ENCODE peak calls at places on chromosomes 11 and 22, in eight cellular contexts. One of them, this sample, is unnamed.

GRCh38 chr22:49712195-49712791 is 115.4 kb downstream of the BRD1 start:
- DNase-seq in GM20000: no peak
- DNase-seq in Caco-2: no peak
- DNase-seq in right lobe of liver: no peak
- DNase-seq in RWPE1: peak
- DNase-seq in neural crest cell: peak
- DNase-seq in colonic mucosa: no peak
- DNase-seq in choroid plexus epithelial cell: no peak
- DNase-seq in this sample: no peak

GRCh38 chr11:27204527-27204926 is 158.5 kb downstream of the CCDC34 start:
- DNase-seq in neural crest cell: no peak
- DNase-seq in Caco-2: no peak
- DNase-seq in RWPE1: no peak
- DNase-seq in GM20000: no peak
- DNase-seq in colonic mucosa: peak
- DNase-seq in right lobe of liver: no peak
- DNase-seq in choroid plexus epithelial cell: peak
- DNase-seq in this sample: no peak

GRCh38 chr22:30047364-30047738 is 32.9 kb upstream of the HORMAD2 start:
- DNase-seq in GM20000: peak
- DNase-seq in right lobe of liver: no peak
- DNase-seq in neural crest cell: no peak
- DNase-seq in RWPE1: no peak
- DNase-seq in choroid plexus epithelial cell: peak
- DNase-seq in colonic mucosa: no peak
- DNase-seq in Caco-2: no peak
- DNase-seq in this sample: no peak

GRCh38 chr11:70278994-70279393 is 8.5 kb downstream of the PPFIA1 start:
- DNase-seq in colonic mucosa: no peak
- DNase-seq in Caco-2: no peak
- DNase-seq in neural crest cell: no peak
- DNase-seq in choroid plexus epithelial cell: no peak
- DNase-seq in GM20000: no peak
- DNase-seq in right lobe of liver: no peak
- DNase-seq in RWPE1: no peak
- DNase-seq in this sample: no peak

GRCh38 chr22:38674888-38675287 is 6.9 kb upstream of the TOMM22 start:
- DNase-seq in Caco-2: no peak
- DNase-seq in right lobe of liver: peak
- DNase-seq in colonic mucosa: no peak
- DNase-seq in RWPE1: no peak
- DNase-seq in GM20000: no peak
- DNase-seq in choroid plexus epithelial cell: no peak
- DNase-seq in neural crest cell: no peak
- DNase-seq in this sample: no peak

GRCh38 chr11:79439430-79439892 is 1.4 kb downstream of the TENM4 start:
- DNase-seq in colonic mucosa: peak
- DNase-seq in Caco-2: no peak
- DNase-seq in neural crest cell: no peak
- DNase-seq in right lobe of liver: no peak
- DNase-seq in choroid plexus epithelial cell: peak
- DNase-seq in RWPE1: peak
- DNase-seq in GM20000: peak
- DNase-seq in this sample: no peak

GRCh38 chr11:8766043-8766992 is 83.7 kb downstream of the RPL27A start:
- DNase-seq in choroid plexus epithelial cell: no peak
- DNase-seq in colonic mucosa: no peak
- DNase-seq in neural crest cell: peak
- DNase-seq in Caco-2: no peak
- DNase-seq in GM20000: no peak
- DNase-seq in RWPE1: no peak
- DNase-seq in right lobe of liver: no peak
- DNase-seq in this sample: no peak

GRCh38 chr11:80505771-80506170 is 1064.9 kb upstream of the TENM4 start:
- DNase-seq in RWPE1: no peak
- DNase-seq in GM20000: no peak
- DNase-seq in right lobe of liver: no peak
- DNase-seq in Caco-2: no peak
- DNase-seq in colonic mucosa: no peak
- DNase-seq in choroid plexus epithelial cell: no peak
- DNase-seq in neural crest cell: no peak
- DNase-seq in this sample: no peak

GRCh38 chr11:119578466-119579220 is 150.4 kb downstream of the NECTIN1 start:
- DNase-seq in choroid plexus epithelial cell: no peak
- DNase-seq in Caco-2: peak
- DNase-seq in right lobe of liver: no peak
- DNase-seq in neural crest cell: no peak
- DNase-seq in RWPE1: no peak
- DNase-seq in colonic mucosa: no peak
- DNase-seq in GM20000: no peak
- DNase-seq in this sample: no peak

GRCh38 chr22:46179748-46180147 is 29.4 kb downstream of the PPARA start:
- DNase-seq in neural crest cell: no peak
- DNase-seq in right lobe of liver: no peak
- DNase-seq in choroid plexus epithelial cell: no peak
- DNase-seq in GM20000: no peak
- DNase-seq in colonic mucosa: no peak
- DNase-seq in Caco-2: no peak
- DNase-seq in RWPE1: no peak
- DNase-seq in this sample: no peak

GRCh38 chr22:23704829-23705228 is 14.0 kb downstream of the RGL4 start:
- DNase-seq in Caco-2: no peak
- DNase-seq in RWPE1: no peak
- DNase-seq in right lobe of liver: no peak
- DNase-seq in neural crest cell: no peak
- DNase-seq in choroid plexus epithelial cell: no peak
- DNase-seq in GM20000: no peak
- DNase-seq in colonic mucosa: no peak
- DNase-seq in this sample: no peak

GRCh38 chr22:50260801-50261614 is 475 bp downstream of the MAPK12 start:
- DNase-seq in RWPE1: no peak
- DNase-seq in choroid plexus epithelial cell: peak
- DNase-seq in Caco-2: no peak
- DNase-seq in colonic mucosa: no peak
- DNase-seq in GM20000: peak
- DNase-seq in neural crest cell: no peak
- DNase-seq in right lobe of liver: no peak
- DNase-seq in this sample: no peak

GRCh38 chr11:7511405-7511804 is 2.4 kb upstream of the PPFIBP2 start:
- DNase-seq in RWPE1: no peak
- DNase-seq in colonic mucosa: peak
- DNase-seq in neural crest cell: no peak
- DNase-seq in choroid plexus epithelial cell: no peak
- DNase-seq in Caco-2: no peak
- DNase-seq in GM20000: no peak
- DNase-seq in right lobe of liver: peak
- DNase-seq in this sample: no peak

GRCh38 chr11:65981101-65981740 is 19.7 kb downstream of the SART1 start:
- DNase-seq in GM20000: no peak
- DNase-seq in RWPE1: no peak
- DNase-seq in Caco-2: no peak
- DNase-seq in right lobe of liver: no peak
- DNase-seq in choroid plexus epithelial cell: no peak
- DNase-seq in colonic mucosa: no peak
- DNase-seq in neural crest cell: no peak
- DNase-seq in this sample: no peak

GRCh38 chr11:119793335-119793984 is 64.5 kb upstream of the NECTIN1 start:
- DNase-seq in neural crest cell: no peak
- DNase-seq in choroid plexus epithelial cell: peak
- DNase-seq in colonic mucosa: no peak
- DNase-seq in RWPE1: no peak
- DNase-seq in right lobe of liver: no peak
- DNase-seq in GM20000: no peak
- DNase-seq in Caco-2: no peak
- DNase-seq in this sample: no peak

GRCh38 chr11:68471360-68472340 is 11.1 kb downstream of the PPP6R3 start:
- DNase-seq in GM20000: peak
- DNase-seq in choroid plexus epithelial cell: peak
- DNase-seq in Caco-2: no peak
- DNase-seq in right lobe of liver: no peak
- DNase-seq in neural crest cell: no peak
- DNase-seq in RWPE1: no peak
- DNase-seq in colonic mucosa: no peak
- DNase-seq in this sample: no peak

GRCh38 chr22:37033605-37034430 is 14.3 kb downstream of the MPST start:
- DNase-seq in neural crest cell: no peak
- DNase-seq in choroid plexus epithelial cell: no peak
- DNase-seq in colonic mucosa: peak
- DNase-seq in Caco-2: peak
- DNase-seq in GM20000: no peak
- DNase-seq in RWPE1: no peak
- DNase-seq in right lobe of liver: peak
- DNase-seq in this sample: no peak

GRCh38 chr22:37032134-37032534 is 12.6 kb downstream of the MPST start:
- DNase-seq in choroid plexus epithelial cell: peak
- DNase-seq in right lobe of liver: no peak
- DNase-seq in RWPE1: no peak
- DNase-seq in neural crest cell: no peak
- DNase-seq in Caco-2: no peak
- DNase-seq in GM20000: no peak
- DNase-seq in colonic mucosa: no peak
- DNase-seq in this sample: no peak

GRCh38 chr22:37028692-37029674 is 9.4 kb downstream of the MPST start:
- DNase-seq in RWPE1: no peak
- DNase-seq in right lobe of liver: no peak
- DNase-seq in choroid plexus epithelial cell: no peak
- DNase-seq in GM20000: no peak
- DNase-seq in neural crest cell: no peak
- DNase-seq in colonic mucosa: no peak
- DNase-seq in Caco-2: no peak
- DNase-seq in this sample: no peak

GRCh38 chr22:37032535-37033460 is 13.3 kb downstream of the MPST start:
- DNase-seq in choroid plexus epithelial cell: peak
- DNase-seq in colonic mucosa: peak
- DNase-seq in GM20000: no peak
- DNase-seq in RWPE1: peak
- DNase-seq in neural crest cell: no peak
- DNase-seq in right lobe of liver: peak
- DNase-seq in Caco-2: peak
- DNase-seq in this sample: no peak

DNA sequence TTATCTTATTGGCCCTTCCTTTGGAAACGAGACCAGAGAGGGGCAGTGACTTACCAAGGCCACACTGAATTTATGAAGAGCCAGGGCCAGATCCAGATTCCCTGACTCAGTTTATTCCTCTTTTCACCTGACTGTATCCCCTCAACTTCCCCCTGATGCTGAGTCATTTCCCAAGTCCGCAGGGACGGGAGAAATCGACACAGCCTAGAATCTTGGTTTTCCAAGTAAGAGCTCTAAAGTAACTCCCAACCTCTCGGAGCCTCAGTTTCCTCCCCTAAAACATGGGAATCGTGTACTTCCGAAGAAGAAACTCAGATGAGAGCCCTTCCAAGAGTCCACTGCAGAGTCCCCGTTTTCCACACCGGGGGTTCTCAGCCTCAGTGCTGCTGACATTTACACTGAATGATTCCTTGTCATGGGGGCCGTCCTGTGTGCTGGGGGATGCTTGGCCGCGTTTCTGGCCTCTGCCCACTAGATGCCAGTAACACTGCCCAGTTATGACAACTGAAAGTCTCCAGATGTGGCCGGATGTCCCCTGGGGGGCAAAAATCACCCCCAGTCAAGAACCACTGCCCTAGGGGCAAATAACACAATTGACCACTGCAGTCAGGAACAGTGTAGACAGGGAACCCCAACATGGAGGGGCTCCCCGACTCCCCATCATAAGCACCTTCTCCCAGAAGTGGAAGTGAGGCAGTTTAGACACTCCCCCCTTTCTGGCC is 11.2 kb downstream of the MPST start:
- DNase-seq in GM20000: no peak
- DNase-seq in neural crest cell: no peak
- DNase-seq in choroid plexus epithelial cell: no peak
- DNase-seq in colonic mucosa: no peak
- DNase-seq in RWPE1: no peak
- DNase-seq in right lobe of liver: no peak
- DNase-seq in Caco-2: no peak
- DNase-seq in this sample: no peak
- TF ChIP-seq CTCF in GM20000: no peak
- TF ChIP-seq CTCF in neural crest cell: no peak
- TF ChIP-seq CTCF in choroid plexus epithelial cell: no peak
- TF ChIP-seq CTCF in colonic mucosa: no peak
- TF ChIP-seq CTCF in RWPE1: no peak
- TF ChIP-seq CTCF in right lobe of liver: no peak
- TF ChIP-seq CTCF in Caco-2: no peak
- TF ChIP-seq CTCF in this sample: no peak

DNA sequence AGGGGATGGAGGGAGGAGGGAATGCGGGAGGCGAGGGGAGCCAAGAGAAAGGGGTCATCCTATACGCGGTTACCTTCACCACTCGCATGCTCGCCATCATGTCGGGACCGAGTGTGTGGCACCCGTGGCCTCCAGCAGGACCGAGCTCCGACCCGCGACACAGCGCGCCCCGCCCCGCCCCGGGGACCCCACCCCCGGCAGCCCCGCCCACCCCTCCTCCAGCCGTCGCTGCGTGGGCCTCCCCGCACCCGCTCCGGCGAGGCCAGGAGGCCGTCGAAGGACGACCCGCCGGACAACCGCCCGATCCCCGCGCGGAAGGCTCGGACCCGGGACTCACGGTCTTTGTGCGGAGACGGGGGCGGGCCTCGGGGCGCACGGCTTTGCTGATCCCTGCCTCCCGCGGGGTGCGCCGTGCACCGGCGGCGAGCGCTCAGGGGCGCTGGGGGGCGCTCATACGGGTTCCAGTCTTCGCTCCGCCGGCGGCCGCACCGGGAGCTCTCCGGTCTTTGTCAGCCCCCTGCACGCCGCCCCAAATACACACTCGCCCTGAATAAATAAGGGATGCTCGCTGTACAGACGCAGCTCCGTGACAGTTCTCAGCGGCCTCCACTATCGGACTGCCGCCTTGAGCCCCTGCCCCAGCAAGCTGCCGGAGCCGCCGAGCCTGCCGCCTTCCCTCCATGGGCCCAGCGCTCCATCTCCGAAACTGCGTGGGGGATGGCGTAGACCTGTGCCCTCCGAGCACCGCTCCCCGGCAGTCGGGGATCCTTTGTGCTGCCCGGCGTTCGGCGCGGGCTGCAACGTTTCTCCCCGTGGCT is at the start of gene UBE2L6:
- DNase-seq in colonic mucosa: peak
- DNase-seq in choroid plexus epithelial cell: peak
- DNase-seq in neural crest cell: peak
- DNase-seq in GM20000: peak
- DNase-seq in right lobe of liver: peak
- DNase-seq in Caco-2: peak
- DNase-seq in RWPE1: peak
- DNase-seq in this sample: peak
- TF ChIP-seq CTCF in colonic mucosa: no peak
- TF ChIP-seq CTCF in choroid plexus epithelial cell: no peak
- TF ChIP-seq CTCF in neural crest cell: no peak
- TF ChIP-seq CTCF in GM20000: peak
- TF ChIP-seq CTCF in right lobe of liver: no peak
- TF ChIP-seq CTCF in Caco-2: peak
- TF ChIP-seq CTCF in RWPE1: no peak
- TF ChIP-seq CTCF in this sample: peak

GRCh38 chr22:26321469-26321913 is 107.6 kb upstream of the ASPHD2 start:
- DNase-seq in choroid plexus epithelial cell: no peak
- DNase-seq in neural crest cell: no peak
- DNase-seq in colonic mucosa: no peak
- DNase-seq in Caco-2: no peak
- DNase-seq in RWPE1: no peak
- DNase-seq in GM20000: no peak
- DNase-seq in right lobe of liver: no peak
- DNase-seq in this sample: no peak
- TF ChIP-seq CTCF in choroid plexus epithelial cell: no peak
- TF ChIP-seq CTCF in neural crest cell: no peak
- TF ChIP-seq CTCF in colonic mucosa: no peak
- TF ChIP-seq CTCF in Caco-2: no peak
- TF ChIP-seq CTCF in RWPE1: no peak
- TF ChIP-seq CTCF in GM20000: no peak
- TF ChIP-seq CTCF in right lobe of liver: no peak
- TF ChIP-seq CTCF in this sample: no peak

GRCh38 chr11:31871310-31872073 is 60.4 kb upstream of the PAX6 start:
- DNase-seq in colonic mucosa: no peak
- DNase-seq in RWPE1: no peak
- DNase-seq in Caco-2: no peak
- DNase-seq in right lobe of liver: no peak
- DNase-seq in choroid plexus epithelial cell: no peak
- DNase-seq in neural crest cell: no peak
- DNase-seq in GM20000: no peak
- DNase-seq in this sample: no peak
- TF ChIP-seq CTCF in colonic mucosa: no peak
- TF ChIP-seq CTCF in RWPE1: no peak
- TF ChIP-seq CTCF in Caco-2: no peak
- TF ChIP-seq CTCF in right lobe of liver: no peak
- TF ChIP-seq CTCF in choroid plexus epithelial cell: no peak
- TF ChIP-seq CTCF in neural crest cell: peak
- TF ChIP-seq CTCF in GM20000: no peak
- TF ChIP-seq CTCF in this sample: no peak